ENCODE peak calls at places on chromosomes 6 and 20, in four cellular contexts. E is HCT116, T is SK-N-SH, Z is K562. F is an unnamed sample.

GRCh38 chr20:51287628-51288413 is 254.7 kb downstream of the NFATC2 start:
- DNase-seq in E (no peak), Z (no peak), T (peak), F (no peak)

GRCh38 chr6:149026530-149026942 is 279.7 kb downstream of the UST start:
- DNase-seq in Z (peak), E (peak), T (peak), F (peak)

GRCh38 chr6:36117639-36118549 is 12.4 kb upstream of the MAPK13 start:
- DNase-seq in Z (no peak), T (no peak), E (no peak), F (no peak)

GRCh38 chr6:32700391-32701040 is 34.1 kb upstream of the HLA-DQB1 start:
- DNase-seq in T (peak), E (peak), Z (peak), F (peak)

GRCh38 chr6:142764306-142764705 is 180.7 kb downstream of the HIVEP2 start:
- DNase-seq in T (no peak), E (no peak), Z (no peak), F (no peak)

GRCh38 chr6:37831457-37831856 is 11.9 kb downstream of the ZFAND3 start:
- DNase-seq in T (no peak), E (no peak), Z (no peak), F (no peak)

GRCh38 chr6:63765828-63766227 is 130.2 kb downstream of the PHF3 start:
- DNase-seq in Z (no peak), E (no peak), T (no peak), F (no peak)

GRCh38 chr6:139965393-139965792 is 590.9 kb upstream of the CITED2 start:
- DNase-seq in Z (no peak), T (no peak), E (no peak), F (no peak)

GRCh38 chr20:23125159-23125558 is 39.0 kb upstream of the CD93 start:
- DNase-seq in E (no peak), T (no peak), Z (no peak), F (no peak)

GRCh38 chr20:51469578-51470520 is 72.7 kb downstream of the NFATC2 start:
- DNase-seq in Z (no peak), T (no peak), E (no peak), F (no peak)

DNA sequence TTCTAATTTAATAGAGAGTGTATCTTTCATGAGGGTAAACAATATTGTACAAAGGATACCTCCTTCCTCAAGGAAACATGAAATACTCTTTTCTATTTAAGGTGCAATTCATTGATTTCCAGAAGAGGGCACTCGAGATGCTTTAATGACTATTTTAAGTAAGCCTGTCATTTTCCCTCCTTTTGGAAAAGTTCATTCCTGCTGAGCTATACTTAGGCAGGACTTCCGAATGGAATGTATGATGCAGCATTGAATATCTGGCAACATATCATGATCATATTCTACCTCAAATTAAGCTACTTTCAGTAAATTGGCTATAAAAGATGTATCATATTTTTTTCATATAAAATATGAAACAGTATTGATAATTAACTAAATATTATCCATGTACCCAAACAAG is 5.0 kb downstream of the DST start:
- DNase-seq in T (peak), Z (peak), E (peak), F (peak)
- H3K27ac ChIP-seq in T (no peak), Z (no peak), E (no peak), F (no peak)

GRCh38 chr20:34621383-34622367 is 55.2 kb downstream of the PIGU start:
- DNase-seq in T (no peak), E (no peak), Z (no peak), F (peak)
- TF ChIP-seq ELF1 in T (no peak), E (no peak), Z (no peak), F (peak)

DNA sequence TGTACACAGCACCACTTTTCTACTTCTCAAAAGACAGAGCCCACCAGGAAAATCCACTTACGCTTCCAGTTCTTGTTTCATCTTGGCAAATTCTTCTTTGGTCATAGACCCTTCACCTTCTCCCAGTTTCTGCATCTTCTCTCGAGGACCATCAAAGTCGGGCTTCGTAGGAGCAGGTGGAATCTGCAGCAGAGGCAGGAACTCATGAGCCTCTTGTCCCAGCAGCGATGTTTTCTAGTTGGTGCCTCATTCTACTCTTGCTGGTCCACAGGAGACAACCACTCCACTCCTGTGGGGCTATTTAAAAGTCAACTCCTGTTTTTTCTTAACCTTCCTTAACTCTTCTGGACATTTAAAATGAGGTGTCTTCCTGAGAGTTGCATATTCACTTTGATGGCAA is 14.7 kb downstream of the SNX5 start:
- DNase-seq in T (no peak), Z (no peak), E (no peak), F (no peak)
- H3K27ac ChIP-seq in T (no peak), Z (no peak), E (no peak), F (peak)

GRCh38 chr6:90080876-90081464 is 186.7 kb downstream of the GJA10 start:
- DNase-seq in Z (no peak), T (no peak), E (no peak), F (no peak)
- TF ChIP-seq ELF1 in Z (no peak), T (no peak), E (no peak), F (no peak)

DNA sequence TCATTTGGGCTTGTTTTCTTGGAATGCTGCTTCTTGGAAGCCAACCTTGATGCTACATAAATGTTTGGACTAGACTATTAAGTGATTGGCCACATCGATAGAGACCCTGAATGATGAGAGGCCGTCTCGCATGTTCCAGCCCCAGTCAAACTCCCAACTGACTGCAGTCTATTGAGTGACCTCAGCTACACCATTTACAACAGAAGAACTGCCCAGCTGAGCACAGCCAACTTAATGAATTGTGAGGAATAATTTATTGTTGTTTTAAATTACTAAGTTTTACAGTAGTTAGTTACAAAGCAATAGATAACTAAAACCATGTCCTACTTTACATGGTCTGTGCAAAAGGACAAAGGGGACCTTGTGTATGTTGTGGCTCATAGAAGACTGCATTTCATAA is 63.0 kb downstream of the PLCB4 start:
- DNase-seq in T (no peak), Z (no peak), E (no peak), F (no peak)
- H3K27ac ChIP-seq in T (no peak), Z (no peak), E (no peak), F (no peak)

GRCh38 chr6:127515234-127515793 is 3.8 kb downstream of the MTCL3 start:
- DNase-seq in E (no peak), Z (no peak), T (peak), F (no peak)
- TF ChIP-seq ELF1 in E (no peak), Z (no peak), T (no peak), F (no peak)

DNA sequence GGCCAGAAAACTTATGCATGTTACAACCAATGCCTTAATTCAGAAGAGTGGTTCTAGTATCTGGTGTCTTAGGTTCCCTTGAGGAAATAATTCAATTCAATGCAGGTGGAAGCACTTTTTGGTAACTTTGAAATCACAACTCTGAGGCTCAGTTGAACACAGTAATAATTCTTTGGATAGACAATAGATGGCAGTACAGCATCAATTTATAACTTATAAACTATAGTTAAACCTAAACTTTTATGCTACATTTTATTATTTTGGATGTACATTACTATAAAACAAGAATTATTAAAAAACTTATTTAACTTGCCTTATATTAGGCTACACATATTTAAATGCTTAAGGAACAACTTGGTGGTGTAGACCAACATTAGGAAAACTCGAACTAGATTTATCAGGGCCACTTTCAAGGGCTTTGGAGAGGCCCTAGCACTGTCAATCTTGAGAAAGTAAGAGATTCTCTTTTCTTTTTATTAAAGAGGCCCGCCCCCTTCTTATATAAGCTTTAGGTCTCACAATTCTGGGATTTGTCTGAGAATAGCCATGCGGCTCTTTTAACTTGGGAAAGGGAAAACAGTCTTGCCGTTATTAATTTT is 85.9 kb downstream of the CRYBG1 start:
- DNase-seq in E (no peak), Z (no peak), T (peak), F (no peak)
- H3K27ac ChIP-seq in E (no peak), Z (no peak), T (no peak), F (no peak)

DNA sequence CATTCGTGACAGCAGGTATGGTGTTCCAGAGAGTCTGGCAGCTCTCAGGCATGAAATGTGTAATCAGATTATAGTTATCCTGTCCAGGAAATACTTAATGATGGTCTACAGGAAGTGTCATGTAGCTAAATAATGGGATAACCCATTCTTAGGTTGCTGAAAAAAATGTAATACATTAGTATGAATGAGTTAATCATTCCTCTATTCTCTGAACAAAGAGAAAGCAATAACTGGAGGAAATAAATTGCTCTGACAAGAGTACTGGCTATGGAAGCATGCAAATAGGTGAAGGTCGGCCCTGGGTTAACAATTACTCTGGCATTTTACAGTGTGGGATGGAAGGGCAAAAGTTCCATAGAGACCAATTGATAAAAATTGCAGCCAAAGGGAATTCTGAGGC is 740.5 kb downstream of the CBLN4 start:
- DNase-seq in E (no peak), Z (no peak), T (no peak), F (no peak)
- TF ChIP-seq ELF1 in E (no peak), Z (no peak), T (no peak), F (no peak)

GRCh38 chr20:58073945-58074920 is 154.2 kb downstream of the ANKRD60 start:
- DNase-seq in T (no peak), Z (no peak), E (no peak), F (no peak)
- H3K27ac ChIP-seq in T (no peak), Z (no peak), E (no peak), F (no peak)

F was measured in HepG2.